ENCODE peak calls at places on chromosomes 16 and 17, in seven cellular contexts. O is sigmoid colon, A is breast epithelium, N is stomach, F is transverse colon, I is gastrocnemius medialis, D is GM12878. L is an unnamed sample. For H3K36me3, the result is how much of the 10 kb centered on the place peaks cover.

GRCh38 chr16:14957576-14958322 is 17.1 kb upstream of the PDXDC1 start:
- DNase-seq in O (no peak), A (no peak), N (peak), F (no peak), I (no peak), D (no peak), L (no peak)

GRCh38 chr16:85188822-85189672 is 76.8 kb upstream of the CIBAR2 start:
- DNase-seq in O (no peak), A (no peak), N (no peak), F (no peak), I (no peak), D (no peak), L (no peak)

GRCh38 chr17:42337442-42337841 is 49.1 kb downstream of the STAT5A start:
- DNase-seq in O (no peak), A (no peak), N (no peak), F (peak), I (no peak), D (peak), L (no peak)

GRCh38 chr16:14640538-14640937 is 7.8 kb downstream of the BFAR start:
- DNase-seq in O (no peak), A (no peak), N (no peak), F (peak), I (no peak), D (no peak), L (no peak)

GRCh38 chr16:12024429-12024828 is 47.9 kb downstream of the SNX29 start:
- DNase-seq in O (no peak), A (no peak), N (peak), F (no peak), I (no peak), D (no peak), L (no peak)

GRCh38 chr17:5912927-5913565 is 157.1 kb upstream of the WSCD1 start:
- DNase-seq in O (no peak), A (no peak), N (no peak), F (no peak), I (no peak), D (no peak), L (no peak)

GRCh38 chr17:14815079-14815478 is 450.0 kb downstream of the PMP22 start:
- DNase-seq in O (no peak), A (no peak), N (no peak), F (no peak), I (no peak), D (no peak), L (no peak)

GRCh38 chr17:3002538-3003301 is 60.7 kb downstream of the OR1D5 start:
- DNase-seq in O (peak), A (no peak), N (peak), F (peak), I (no peak), D (peak), L (peak)

GRCh38 chr17:7650509-7651096 is at the start of gene ATP1B2:
- DNase-seq in O (peak), A (peak), N (peak), F (peak), I (peak), D (no peak), L (peak)

GRCh38 chr16:4767872-4768548 is 1.0 kb upstream of the ZNF500 start:
- DNase-seq in O (peak), A (peak), N (no peak), F (peak), I (no peak), D (peak), L (no peak)

GRCh38 chr17:21029032-21029431 is 13.8 kb downstream of the USP22 start:
- DNase-seq in O (no peak), A (no peak), N (no peak), F (no peak), I (peak), D (no peak), L (no peak)

GRCh38 chr17:42098747-42099399 is 600 bp upstream of the ZNF385C start:
- DNase-seq in O (no peak), A (no peak), N (no peak), F (no peak), I (no peak), D (no peak), L (no peak)

GRCh38 chr17:65956814-65957213 is 235.1 kb downstream of the CEP112 start:
- DNase-seq in O (no peak), A (no peak), N (no peak), F (no peak), I (no peak), D (no peak), L (no peak)

GRCh38 chr16:27436065-27436464 is 34.1 kb downstream of the IL21R start:
- DNase-seq in O (peak), A (no peak), N (no peak), F (no peak), I (no peak), D (no peak), L (no peak)

GRCh38 chr17:31736855-31737625 is 122.0 kb downstream of the COPRS start:
- DNase-seq in O (peak), A (no peak), N (no peak), F (no peak), I (no peak), D (no peak), L (peak)

GRCh38 chr16:84652565-84652964 is 4.3 kb downstream of the KLHL36 start:
- DNase-seq in O (no peak), A (no peak), N (no peak), F (no peak), I (no peak), D (no peak), L (no peak)

GRCh38 chr17:40648326-40648968 is 829 bp upstream of the SMARCE1 start:
- DNase-seq in O (no peak), A (no peak), N (peak), F (no peak), I (no peak), D (no peak), L (no peak)
- TF ChIP-seq POLR2A in O (no peak), A (no peak), N (no peak), F (no peak), I (peak), D (no peak), L (no peak)

DNA sequence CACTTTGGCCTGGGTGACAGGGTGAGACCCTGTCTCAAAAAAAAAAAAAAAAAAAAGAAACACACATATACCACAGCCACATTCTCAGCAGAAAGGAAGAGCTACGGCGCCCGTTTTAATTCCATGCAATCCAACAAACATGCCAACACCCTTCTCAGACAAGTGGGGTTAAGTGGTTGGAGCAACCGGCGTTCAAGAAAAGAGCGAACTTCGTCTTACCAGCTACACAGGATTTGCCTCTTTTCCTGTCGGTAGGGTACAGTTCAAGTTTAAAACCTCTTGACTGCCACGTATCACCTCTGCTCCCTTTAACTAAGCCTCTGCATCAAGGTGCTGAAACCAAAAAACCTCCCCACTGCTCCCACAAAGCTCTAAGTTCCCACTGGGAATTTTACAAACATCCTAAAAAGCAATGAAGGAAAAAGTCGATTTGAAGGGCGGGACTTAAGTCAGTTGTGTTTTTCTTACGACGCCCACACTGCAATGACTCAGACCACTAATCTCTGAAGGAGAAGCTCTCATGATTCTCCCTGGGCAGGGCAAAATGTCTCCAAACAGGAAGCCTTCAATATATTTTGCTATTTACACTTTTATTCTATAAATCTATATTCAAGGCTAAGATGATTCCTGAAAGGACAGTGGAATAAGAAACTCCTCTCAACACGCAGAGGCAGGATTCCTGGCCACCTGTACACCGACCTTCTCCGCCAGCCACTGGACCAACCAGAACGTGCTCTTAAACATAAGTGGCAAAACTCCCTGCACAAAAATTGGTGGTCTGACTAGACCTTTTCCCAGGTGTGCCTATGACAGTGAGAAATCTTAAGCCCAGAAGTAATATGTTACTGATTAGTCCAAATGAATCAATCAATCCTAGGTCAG is 18.8 kb downstream of the SRP68 start:
- DNase-seq in O (no peak), A (no peak), N (no peak), F (no peak), I (no peak), D (no peak), L (no peak)
- H3K36me3 ChIP-seq in O (half or more), A (under half), N (half or more), F (under half), I (half or more), D (under half), L (under half)

GRCh38 chr16:2530629-2531318 is 434 bp downstream of the CEMP1 start:
- DNase-seq in O (no peak), A (no peak), N (no peak), F (no peak), I (no peak), D (no peak), L (no peak)

GRCh38 chr16:2528161-2529060 is 2.8 kb downstream of the CEMP1 start:
- DNase-seq in O (peak), A (no peak), N (no peak), F (no peak), I (no peak), D (no peak), L (no peak)

GRCh38 chr16:2527784-2528100 is 3.5 kb downstream of the CEMP1 start:
- DNase-seq in O (no peak), A (no peak), N (no peak), F (no peak), I (no peak), D (no peak), L (peak)

GRCh38 chr16:2529961-2530628 is 1.1 kb downstream of the CEMP1 start:
- DNase-seq in O (no peak), A (no peak), N (no peak), F (no peak), I (no peak), D (no peak), L (peak)

GRCh38 chr16:2529061-2529931 is 1.9 kb downstream of the CEMP1 start:
- DNase-seq in O (no peak), A (no peak), N (no peak), F (no peak), I (no peak), D (no peak), L (peak)
- TF ChIP-seq POLR2A in O (no peak), A (no peak), N (no peak), F (no peak), I (no peak), D (no peak), L (no peak)

DNA sequence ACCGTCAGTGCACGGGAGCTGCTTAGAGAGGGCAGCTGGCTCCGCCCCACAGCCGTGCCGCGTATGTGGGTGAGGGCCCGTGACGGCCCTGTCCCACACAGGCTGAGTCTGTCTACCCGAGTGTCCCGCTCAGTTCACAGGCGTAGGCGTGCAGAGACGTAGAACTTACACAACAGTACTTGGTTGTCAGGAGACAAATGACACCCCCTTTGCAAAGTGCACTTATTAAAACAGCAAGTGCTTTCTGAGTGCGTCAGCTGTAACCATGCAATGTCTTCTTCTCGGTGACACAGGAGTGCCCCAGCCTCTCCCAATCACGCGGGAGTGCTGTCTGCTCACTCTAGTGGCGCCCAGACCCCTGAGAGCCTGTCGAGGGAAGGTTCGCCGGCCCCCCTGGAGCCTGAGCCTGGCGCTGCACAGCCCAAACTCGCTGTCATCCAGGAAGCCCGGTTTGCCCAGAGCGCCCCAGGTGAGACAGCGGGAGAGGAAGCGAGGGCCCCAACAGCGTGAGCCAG is 64.2 kb downstream of the FOXK2 start:
- DNase-seq in O (no peak), A (no peak), N (no peak), F (no peak), I (no peak), D (no peak), L (no peak)
- H3K36me3 ChIP-seq in O (under half), A (under half), N (half or more), F (under half), I (under half), D (under half), L (half or more)

GRCh38 chr17:16437083-16437482 is 21.7 kb downstream of the TRPV2 start:
- DNase-seq in O (no peak), A (no peak), N (no peak), F (no peak), I (no peak), D (no peak), L (no peak)

GRCh38 chr17:16435951-16436886 is 20.8 kb downstream of the TRPV2 start:
- DNase-seq in O (no peak), A (no peak), N (no peak), F (no peak), I (no peak), D (no peak), L (no peak)

GRCh38 chr17:16433514-16433913 is 18.1 kb downstream of the TRPV2 start:
- DNase-seq in O (no peak), A (no peak), N (no peak), F (no peak), I (no peak), D (no peak), L (no peak)

GRCh38 chr17:16432017-16432416 is 16.6 kb downstream of the TRPV2 start:
- DNase-seq in O (no peak), A (no peak), N (no peak), F (no peak), I (no peak), D (no peak), L (no peak)

GRCh38 chr17:16434662-16435061 is 19.3 kb downstream of the TRPV2 start:
- DNase-seq in O (no peak), A (no peak), N (no peak), F (no peak), I (no peak), D (no peak), L (no peak)
- TF ChIP-seq POLR2A in O (no peak), A (no peak), N (no peak), F (no peak), I (no peak), D (peak), L (no peak)

GRCh38 chr16:2231016-2231931 is 5.0 kb upstream of the DNASE1L2 start:
- DNase-seq in O (no peak), A (no peak), N (no peak), F (no peak), I (no peak), D (no peak), L (no peak)

GRCh38 chr16:2228161-2228824 is 4.9 kb downstream of the E4F1 start:
- DNase-seq in O (no peak), A (no peak), N (no peak), F (no peak), I (no peak), D (no peak), L (no peak)

GRCh38 chr16:2229091-2229490 is 5.7 kb downstream of the E4F1 start:
- DNase-seq in O (no peak), A (no peak), N (no peak), F (no peak), I (no peak), D (no peak), L (no peak)

GRCh38 chr16:2230376-2230775 is 5.9 kb upstream of the DNASE1L2 start:
- DNase-seq in O (no peak), A (no peak), N (no peak), F (no peak), I (no peak), D (no peak), L (no peak)

GRCh38 chr16:2229602-2230250 is 6.3 kb downstream of the E4F1 start:
- DNase-seq in O (no peak), A (no peak), N (no peak), F (no peak), I (no peak), D (no peak), L (no peak)
- H3K36me3 ChIP-seq in O (half or more), A (under half), N (half or more), F (under half), I (half or more), D (under half), L (under half)

GRCh38 chr16:9270941-9271340 is 179.5 kb downstream of the HAPSTR1 start:
- DNase-seq in O (no peak), A (no peak), N (no peak), F (no peak), I (no peak), D (no peak), L (no peak)
- TF ChIP-seq POLR2A in O (no peak), A (no peak), N (no peak), F (no peak), I (no peak), D (no peak), L (no peak)

L was measured in heart left ventricle.